ENCODE peak calls at places on chromosome 14, in nine cellular contexts. S is choroid plexus epithelial cell, Z is BJ, W is GM13977, D is spleen, R is left cardiac atrium, E is neural crest cell, T is putamen, M is ELR. I is an unnamed sample.

GRCh38 chr14:67908061-67908767 is 88.6 kb downstream of the RAD51B start:
- DNase-seq in S (peak), Z (no peak), W (no peak), D (no peak), R (no peak), E (no peak), T (no peak), M (no peak), I (no peak)

GRCh38 chr14:21205678-21206581 is 50.1 kb upstream of the OR5AU1 start:
- DNase-seq in S (no peak), Z (no peak), W (no peak), D (no peak), R (no peak), E (no peak), T (no peak), M (no peak), I (no peak)

GRCh38 chr14:75875958-75876357 is 105.8 kb downstream of the TGFB3 start:
- DNase-seq in S (no peak), Z (no peak), W (peak), D (no peak), R (no peak), E (no peak), T (no peak), M (peak), I (no peak)

GRCh38 chr14:55942101-55942645 is 176.0 kb upstream of the PELI2 start:
- DNase-seq in S (no peak), Z (no peak), W (no peak), D (no peak), R (no peak), E (no peak), T (no peak), M (no peak), I (no peak)

GRCh38 chr14:68800361-68800760 is 7.5 kb upstream of the ZFP36L1 start:
- DNase-seq in S (no peak), Z (no peak), W (no peak), D (no peak), R (no peak), E (no peak), T (no peak), M (peak), I (no peak)

GRCh38 chr14:41549821-41550597 is 56.7 kb upstream of the LRFN5 start:
- DNase-seq in S (peak), Z (no peak), W (no peak), D (no peak), R (no peak), E (no peak), T (no peak), M (peak), I (no peak)

GRCh38 chr14:94139006-94139405 is 9.6 kb upstream of the IFI27L2 start:
- DNase-seq in S (no peak), Z (no peak), W (no peak), D (no peak), R (no peak), E (no peak), T (no peak), M (no peak), I (no peak)

GRCh38 chr14:68199465-68200145 is 380.0 kb downstream of the RAD51B start:
- DNase-seq in S (peak), Z (no peak), W (no peak), D (no peak), R (peak), E (peak), T (no peak), M (no peak), I (no peak)

GRCh38 chr14:64800000-64800399 is 79.7 kb downstream of the SPTB start:
- DNase-seq in S (peak), Z (no peak), W (no peak), D (no peak), R (no peak), E (no peak), T (no peak), M (peak), I (no peak)

GRCh38 chr14:38941485-38941884 is 161.6 kb downstream of the SEC23A start:
- DNase-seq in S (peak), Z (no peak), W (no peak), D (no peak), R (no peak), E (no peak), T (no peak), M (no peak), I (no peak)

GRCh38 chr14:64671591-64671990 is 32.6 kb upstream of the PLEKHG3 start:
- DNase-seq in S (peak), Z (no peak), W (peak), D (no peak), R (no peak), E (no peak), T (peak), M (peak), I (no peak)

GRCh38 chr14:61860294-61860918 is 98.2 kb downstream of the SNAPC1 start:
- DNase-seq in S (peak), Z (no peak), W (peak), D (peak), R (peak), E (peak), T (no peak), M (peak), I (peak)

GRCh38 chr14:45271858-45272537 is 19.0 kb upstream of the MIS18BP1 start:
- DNase-seq in S (no peak), Z (no peak), W (no peak), D (no peak), R (no peak), E (no peak), T (no peak), M (no peak), I (no peak)

GRCh38 chr14:69493791-69494190 is 9.3 kb downstream of the PLEKHD1 start:
- DNase-seq in S (no peak), Z (no peak), W (no peak), D (no peak), R (no peak), E (no peak), T (no peak), M (no peak), I (no peak)

GRCh38 chr14:70045715-70046535 is 142.8 kb downstream of the SLC8A3 start:
- DNase-seq in S (peak), Z (no peak), W (peak), D (no peak), R (peak), E (peak), T (peak), M (peak), I (no peak)

GRCh38 chr14:60713513-60713912 is 10.6 kb downstream of the SIX4 start:
- DNase-seq in S (no peak), Z (no peak), W (no peak), D (no peak), R (no peak), E (no peak), T (no peak), M (no peak), I (no peak)

GRCh38 chr14:42921876-42922275 is 1315.2 kb downstream of the LRFN5 start:
- DNase-seq in S (no peak), Z (no peak), W (no peak), D (no peak), R (no peak), E (no peak), T (no peak), M (no peak), I (no peak)

GRCh38 chr14:75579882-75580281 is 1.5 kb downstream of the FLVCR2 start:
- DNase-seq in S (no peak), Z (no peak), W (no peak), D (no peak), R (no peak), E (no peak), T (no peak), M (no peak), I (no peak)

GRCh38 chr14:65432361-65432948 is 19.9 kb downstream of the FUT8 start:
- DNase-seq in S (peak), Z (no peak), W (no peak), D (no peak), R (no peak), E (no peak), T (no peak), M (no peak), I (no peak)

GRCh38 chr14:101132051-101132541 is 228.6 kb upstream of the RTL1 start:
- DNase-seq in S (no peak), Z (no peak), W (no peak), D (no peak), R (no peak), E (no peak), T (no peak), M (no peak), I (no peak)

GRCh38 chr14:68248481-68249255 is 429.1 kb downstream of the RAD51B start:
- DNase-seq in S (peak), Z (no peak), W (peak), D (peak), R (no peak), E (peak), T (peak), M (peak), I (no peak)